ENCODE peak calls at places on chromosomes 3 and 15, in four cellular contexts. One of them, this sample, is unnamed.

GRCh38 chr15:56988219-56988618 is 69.8 kb downstream of the TCF12 start:
- DNase-seq in GM12878: no peak
- DNase-seq in HCT116: no peak
- DNase-seq in HepG2: no peak
- DNase-seq in this sample: no peak

GRCh38 chr3:131995936-131996335 is 38.9 kb downstream of the CPNE4 start:
- DNase-seq in GM12878: no peak
- DNase-seq in HCT116: no peak
- DNase-seq in HepG2: no peak
- DNase-seq in this sample: no peak

GRCh38 chr3:170804095-170804494 is 65.9 kb downstream of the RPL22L1 start:
- DNase-seq in GM12878: no peak
- DNase-seq in HCT116: no peak
- DNase-seq in HepG2: no peak
- DNase-seq in this sample: no peak

GRCh38 chr15:71048913-71049675 is 66.2 kb upstream of the THSD4 start:
- DNase-seq in GM12878: no peak
- DNase-seq in HCT116: no peak
- DNase-seq in HepG2: no peak
- DNase-seq in this sample: no peak

GRCh38 chr15:98403169-98403568 is 245.2 kb upstream of the IGF1R start:
- DNase-seq in GM12878: no peak
- DNase-seq in HCT116: no peak
- DNase-seq in HepG2: no peak
- DNase-seq in this sample: no peak

GRCh38 chr15:85646538-85647091 is 148.1 kb downstream of the KLHL25 start:
- DNase-seq in GM12878: no peak
- DNase-seq in HCT116: no peak
- DNase-seq in HepG2: no peak
- DNase-seq in this sample: no peak

GRCh38 chr3:34346656-34347055 is 548.2 kb downstream of the PDCD6IP start:
- DNase-seq in GM12878: no peak
- DNase-seq in HCT116: no peak
- DNase-seq in HepG2: no peak
- DNase-seq in this sample: no peak

GRCh38 chr3:46913644-46914043 is 36.1 kb downstream of the PTH1R start:
- DNase-seq in GM12878: no peak
- DNase-seq in HCT116: no peak
- DNase-seq in HepG2: no peak
- DNase-seq in this sample: no peak

GRCh38 chr3:156535162-156535627 is 19.7 kb downstream of the SSR3 start:
- DNase-seq in GM12878: no peak
- DNase-seq in HCT116: peak; percentile 56
- DNase-seq in HepG2: peak; percentile 96
- DNase-seq in this sample: peak; percentile 44

GRCh38 chr3:175270199-175270837 is 411.2 kb downstream of the NAALADL2 start:
- DNase-seq in GM12878: no peak
- DNase-seq in HCT116: no peak
- DNase-seq in HepG2: no peak
- DNase-seq in this sample: no peak

GRCh38 chr15:68379759-68380290 is 52.1 kb downstream of the ITGA11 start:
- DNase-seq in GM12878: no peak
- DNase-seq in HCT116: no peak
- DNase-seq in HepG2: no peak
- DNase-seq in this sample: no peak

GRCh38 chr3:122993573-122993972 is 34.0 kb downstream of the SEMA5B start:
- DNase-seq in GM12878: no peak
- DNase-seq in HCT116: no peak
- DNase-seq in HepG2: no peak
- DNase-seq in this sample: no peak

GRCh38 chr3:168121175-168121853 is 25.6 kb upstream of the GOLIM4 start:
- DNase-seq in GM12878: no peak
- DNase-seq in HCT116: no peak
- DNase-seq in HepG2: no peak
- DNase-seq in this sample: no peak

GRCh38 chr3:195774917-195775316 is 36.8 kb downstream of the MUC4 start:
- DNase-seq in GM12878: no peak
- DNase-seq in HCT116: peak; percentile 27
- DNase-seq in HepG2: peak; percentile 16
- DNase-seq in this sample: peak; percentile 54

GRCh38 chr3:140942221-140943104 is 827 bp downstream of the SLC25A36 start:
- DNase-seq in GM12878: no peak
- DNase-seq in HCT116: no peak
- DNase-seq in HepG2: peak; percentile 37
- DNase-seq in this sample: peak; percentile 47

GRCh38 chr15:84151205-84151931 is 84.2 kb upstream of the GOLGA6L4 start:
- DNase-seq in GM12878: no peak
- DNase-seq in HCT116: no peak
- DNase-seq in HepG2: no peak
- DNase-seq in this sample: no peak

DNA sequence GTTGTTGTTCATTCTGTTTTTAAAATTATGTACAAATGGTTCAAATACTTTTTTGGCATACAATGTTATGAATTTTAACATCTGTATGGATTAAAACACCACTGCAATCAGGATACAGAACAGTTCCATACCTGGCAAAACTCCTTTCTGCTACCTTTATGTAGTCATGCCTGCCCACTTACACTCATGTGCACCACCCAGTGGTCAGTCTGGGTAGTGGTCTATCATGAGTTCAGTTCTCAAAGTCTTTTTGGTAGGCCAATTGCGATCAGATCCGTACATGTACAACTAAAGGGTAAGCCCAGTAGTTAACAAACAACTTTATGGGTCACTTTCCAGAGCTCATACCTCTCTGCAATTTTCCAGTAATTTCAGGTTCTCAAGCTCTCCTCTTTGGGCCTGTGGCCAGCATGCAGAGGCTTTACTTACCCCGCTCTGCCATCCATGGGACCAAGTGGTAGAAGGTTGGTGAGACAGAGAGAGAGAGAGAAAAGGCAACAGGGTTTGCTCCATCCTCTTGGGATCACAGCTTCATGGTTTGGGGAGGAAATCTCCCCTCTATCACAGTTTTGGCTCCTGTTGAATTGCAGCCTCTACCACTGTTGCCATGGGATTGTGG is 63.9 kb upstream of the FAM98B start:
- DNase-seq in GM12878: peak; percentile 15
- DNase-seq in HCT116: peak; percentile 37
- DNase-seq in HepG2: peak; percentile 58
- DNase-seq in this sample: peak; percentile 50
- TF ChIP-seq YY1 in GM12878: peak; percentile 39
- TF ChIP-seq YY1 in HCT116: no peak
- TF ChIP-seq YY1 in HepG2: no peak
- TF ChIP-seq YY1 in this sample: no peak

GRCh38 chr3:112149136-112149535 is 16.1 kb upstream of the GCSAM start:
- DNase-seq in GM12878: no peak
- DNase-seq in HCT116: no peak
- DNase-seq in HepG2: no peak
- DNase-seq in this sample: no peak
- TF ChIP-seq ZNF274 in GM12878: no peak
- TF ChIP-seq ZNF274 in HCT116: no peak
- TF ChIP-seq ZNF274 in HepG2: no peak
- TF ChIP-seq ZNF274 in this sample: no peak

GRCh38 chr3:180408654-180409053 is 193.3 kb upstream of the TTC14 start:
- DNase-seq in GM12878: no peak
- DNase-seq in HCT116: no peak
- DNase-seq in HepG2: no peak
- DNase-seq in this sample: no peak

GRCh38 chr3:180409170-180409569 is 192.8 kb upstream of the TTC14 start:
- DNase-seq in GM12878: no peak
- DNase-seq in HCT116: no peak
- DNase-seq in HepG2: no peak
- DNase-seq in this sample: no peak

GRCh38 chr3:180414157-180414556 is 187.8 kb upstream of the TTC14 start:
- DNase-seq in GM12878: no peak
- DNase-seq in HCT116: no peak
- DNase-seq in HepG2: no peak
- DNase-seq in this sample: no peak

DNA sequence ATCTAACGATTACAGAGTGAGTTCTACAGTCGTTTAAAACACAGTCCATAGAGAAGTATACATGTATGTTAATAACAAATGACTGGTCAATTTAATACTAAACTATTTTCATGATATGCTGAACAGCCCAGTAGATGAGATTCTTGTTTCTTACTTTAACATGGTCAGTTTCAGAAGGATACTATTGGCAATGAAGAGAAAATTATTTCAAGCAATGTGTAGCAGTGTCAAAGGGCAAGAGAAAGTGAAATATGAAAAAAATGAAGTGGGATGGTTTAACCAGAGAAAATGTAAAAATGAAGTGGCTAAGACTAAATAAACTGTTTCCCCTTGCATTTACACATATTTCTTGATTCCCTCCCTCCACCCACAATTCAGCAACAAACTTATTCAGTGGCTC is 192.1 kb upstream of the TTC14 start:
- DNase-seq in GM12878: no peak
- DNase-seq in HCT116: no peak
- DNase-seq in HepG2: no peak
- DNase-seq in this sample: no peak
- TF ChIP-seq YY1 in GM12878: no peak
- TF ChIP-seq YY1 in HCT116: no peak
- TF ChIP-seq YY1 in HepG2: no peak
- TF ChIP-seq YY1 in this sample: no peak

DNA sequence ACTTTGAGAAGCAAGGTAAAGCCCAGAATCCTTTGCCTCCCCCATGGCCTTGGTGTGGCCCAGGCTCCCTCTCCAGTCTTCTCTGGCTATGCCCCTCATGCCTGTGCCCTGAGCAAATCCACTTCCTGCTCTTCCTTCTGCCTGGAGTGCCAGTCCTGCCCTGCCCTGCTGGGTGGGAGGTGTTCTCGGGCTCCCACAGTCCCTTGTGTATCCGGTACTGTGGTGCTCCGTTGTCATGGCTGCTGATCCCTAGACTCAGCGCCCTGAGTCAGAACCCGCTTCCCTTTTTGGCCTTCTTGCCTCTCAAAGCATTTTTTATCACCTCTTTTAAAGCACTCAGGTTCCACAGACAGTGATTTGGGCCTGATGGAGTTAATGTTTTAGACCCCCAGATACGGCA is 29.4 kb upstream of the ADAMTS7 start:
- DNase-seq in GM12878: no peak
- DNase-seq in HCT116: no peak
- DNase-seq in HepG2: no peak
- DNase-seq in this sample: no peak
- TF ChIP-seq ZNF274 in GM12878: no peak
- TF ChIP-seq ZNF274 in HCT116: no peak
- TF ChIP-seq ZNF274 in HepG2: no peak
- TF ChIP-seq ZNF274 in this sample: no peak

GRCh38 chr15:87498545-87498944 is 758.0 kb downstream of the NTRK3 start:
- DNase-seq in GM12878: no peak
- DNase-seq in HCT116: no peak
- DNase-seq in HepG2: no peak
- DNase-seq in this sample: no peak
- TF ChIP-seq YY1 in GM12878: no peak
- TF ChIP-seq YY1 in HCT116: no peak
- TF ChIP-seq YY1 in HepG2: no peak
- TF ChIP-seq YY1 in this sample: no peak

This sample was measured in NT2/D1.